ENCODE peak calls at places on chromosome X, in six cellular contexts. F, L, X, R, B and E are unnamed samples.

GRCh38 chrX:143664302-143664701 is 28.4 kb upstream of the SLITRK4 start:
- DNase-seq in F (peak), L (no peak), X (no peak), R (no peak), B (no peak), E (no peak)

GRCh38 chrX:17160971-17161370 is 214.0 kb upstream of the NHS start:
- DNase-seq in F (peak), L (no peak), X (no peak), R (no peak), B (no peak), E (no peak)

GRCh38 chrX:65679071-65679540 is 11.7 kb downstream of the MSN start:
- DNase-seq in F (peak), L (no peak), X (no peak), R (no peak), B (no peak), E (no peak)

GRCh38 chrX:16601885-16602284 is 48.1 kb upstream of the S100G start:
- DNase-seq in F (no peak), L (no peak), X (no peak), R (no peak), B (no peak), E (no peak)

GRCh38 chrX:55488559-55489314 is 911 bp downstream of the USP51 start:
- DNase-seq in F (peak), L (peak), X (peak), R (peak), B (peak), E (peak)

GRCh38 chrX:72498782-72499181 is 73.9 kb downstream of the HDAC8 start:
- DNase-seq in F (no peak), L (no peak), X (no peak), R (no peak), B (no peak), E (no peak)

GRCh38 chrX:25021132-25021498 is 5.3 kb upstream of the ARX start:
- DNase-seq in F (no peak), L (no peak), X (no peak), R (no peak), B (no peak), E (no peak)

GRCh38 chrX:130110379-130111219 is at the start of gene ELF4:
- DNase-seq in F (peak), L (peak), X (peak), R (peak), B (no peak), E (peak)

GRCh38 chrX:15849555-15849954 is 5.1 kb downstream of the AP1S2 start:
- DNase-seq in F (no peak), L (no peak), X (no peak), R (no peak), B (no peak), E (no peak)

GRCh38 chrX:32137525-32137924 is 1065.7 kb upstream of the FTHL17 start:
- DNase-seq in F (no peak), L (no peak), X (no peak), R (no peak), B (peak), E (peak)

GRCh38 chrX:46754450-46755075 is 4.4 kb downstream of the SLC9A7 start:
- DNase-seq in F (no peak), L (no peak), X (no peak), R (no peak), B (no peak), E (no peak)
- H3K27ac ChIP-seq in F (no peak), L (no peak), X (no peak), R (no peak), B (no peak), E (no peak)

DNA sequence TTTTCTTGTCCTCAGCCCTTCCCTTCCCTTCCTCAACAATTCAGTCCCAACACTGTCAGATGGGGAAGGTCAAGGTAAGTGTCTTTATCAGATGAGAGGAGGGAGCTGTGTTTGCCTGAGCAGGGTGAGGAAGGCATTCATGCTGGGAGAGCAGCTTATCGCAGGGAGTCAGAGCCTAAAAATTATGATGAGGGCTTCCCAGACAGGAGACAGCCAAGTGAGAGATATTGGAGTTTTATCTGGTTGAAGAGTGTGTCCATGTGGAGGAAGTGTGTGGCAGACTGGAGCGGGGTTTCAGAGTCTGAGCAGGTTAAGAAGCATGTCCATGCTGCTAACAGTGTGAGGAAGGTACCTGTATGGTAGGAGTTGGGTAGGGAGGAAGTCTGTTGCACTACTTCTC is 18.4 kb downstream of the BEX4 start:
- DNase-seq in F (no peak), L (no peak), X (no peak), R (no peak), B (no peak), E (no peak)
- TF ChIP-seq EP300 in F (no peak), L (no peak), X (no peak), R (no peak), B (no peak), E (no peak)

GRCh38 chrX:39642071-39642470 is 455.7 kb downstream of the BCOR start:
- DNase-seq in F (no peak), L (no peak), X (no peak), R (no peak), B (no peak), E (peak)
- H3K27ac ChIP-seq in F (no peak), L (no peak), X (no peak), R (no peak), B (no peak), E (no peak)

GRCh38 chrX:48933757-48934156 is 14.9 kb upstream of the PIM2 start:
- DNase-seq in F (no peak), L (no peak), X (no peak), R (no peak), B (no peak), E (no peak)
- TF ChIP-seq EP300 in F (no peak), L (no peak), X (no peak), R (no peak), B (no peak), E (no peak)

GRCh38 chrX:57951666-57952319 is 41.5 kb upstream of the ZXDA start:
- DNase-seq in F (no peak), L (peak), X (no peak), R (peak), B (no peak), E (peak)
- H3K27ac ChIP-seq in F (no peak), L (peak), X (no peak), R (peak), B (no peak), E (no peak)

DNA sequence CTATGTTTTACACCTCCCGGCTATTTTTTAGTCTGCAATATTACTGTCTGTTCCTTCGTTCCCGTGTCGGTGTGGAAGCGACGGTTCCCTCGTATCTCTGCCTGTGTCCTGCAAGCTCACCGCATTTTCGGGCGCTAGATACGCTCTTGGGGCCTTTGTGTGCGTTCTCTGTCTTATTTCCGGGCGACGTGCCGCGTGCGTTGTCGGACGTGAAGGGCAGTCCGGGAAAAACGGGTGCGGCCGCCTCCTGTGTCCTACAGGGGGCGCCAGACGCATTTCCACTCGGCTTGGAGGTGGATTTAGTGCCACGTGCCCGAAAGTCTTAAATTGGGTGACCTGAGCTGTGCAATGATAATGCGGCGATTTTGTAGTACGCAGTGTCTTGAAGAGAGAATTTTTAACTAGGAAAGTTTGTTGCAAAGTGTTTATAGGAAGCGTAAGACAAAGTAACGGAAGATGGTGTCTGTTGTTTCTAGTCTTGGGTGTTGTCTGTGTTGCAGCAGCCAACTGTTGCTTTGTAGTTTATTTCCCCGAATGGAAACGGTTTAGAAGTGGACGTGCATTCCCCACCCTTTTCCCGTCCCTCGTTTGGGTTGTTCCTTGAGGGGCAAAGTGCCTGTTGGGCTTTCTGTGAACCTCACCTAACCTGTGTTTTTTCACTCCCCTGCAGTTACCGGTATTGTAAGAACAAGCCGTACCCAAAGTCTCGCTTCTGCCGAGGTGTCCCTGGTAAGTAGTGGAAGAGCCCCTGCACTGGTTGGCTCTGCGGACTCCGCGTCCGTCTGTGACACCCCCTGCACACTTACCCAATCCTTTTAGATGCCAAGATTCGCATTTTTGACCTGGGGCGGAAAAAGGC is 720 bp downstream of the RPL10 start:
- DNase-seq in F (peak), L (peak), X (peak), R (peak), B (peak), E (peak)
- TF ChIP-seq EP300 in F (no peak), L (no peak), X (no peak), R (no peak), B (no peak), E (no peak)

GRCh38 chrX:104742345-104742744 is 176.3 kb downstream of the IL1RAPL2 start:
- DNase-seq in F (peak), L (no peak), X (no peak), R (no peak), B (no peak), E (no peak)
- H3K27ac ChIP-seq in F (no peak), L (no peak), X (no peak), R (no peak), B (no peak), E (no peak)

GRCh38 chrX:135973548-135974278 is at the start of gene MMGT1:
- DNase-seq in F (peak), L (peak), X (peak), R (peak), B (peak), E (peak)
- TF ChIP-seq EP300 in F (no peak), L (no peak), X (no peak), R (no peak), B (peak), E (peak)

GRCh38 chrX:18828832-18829404 is 121.5 kb downstream of the PPEF1 start:
- DNase-seq in F (peak), L (no peak), X (no peak), R (no peak), B (no peak), E (no peak)

DNA sequence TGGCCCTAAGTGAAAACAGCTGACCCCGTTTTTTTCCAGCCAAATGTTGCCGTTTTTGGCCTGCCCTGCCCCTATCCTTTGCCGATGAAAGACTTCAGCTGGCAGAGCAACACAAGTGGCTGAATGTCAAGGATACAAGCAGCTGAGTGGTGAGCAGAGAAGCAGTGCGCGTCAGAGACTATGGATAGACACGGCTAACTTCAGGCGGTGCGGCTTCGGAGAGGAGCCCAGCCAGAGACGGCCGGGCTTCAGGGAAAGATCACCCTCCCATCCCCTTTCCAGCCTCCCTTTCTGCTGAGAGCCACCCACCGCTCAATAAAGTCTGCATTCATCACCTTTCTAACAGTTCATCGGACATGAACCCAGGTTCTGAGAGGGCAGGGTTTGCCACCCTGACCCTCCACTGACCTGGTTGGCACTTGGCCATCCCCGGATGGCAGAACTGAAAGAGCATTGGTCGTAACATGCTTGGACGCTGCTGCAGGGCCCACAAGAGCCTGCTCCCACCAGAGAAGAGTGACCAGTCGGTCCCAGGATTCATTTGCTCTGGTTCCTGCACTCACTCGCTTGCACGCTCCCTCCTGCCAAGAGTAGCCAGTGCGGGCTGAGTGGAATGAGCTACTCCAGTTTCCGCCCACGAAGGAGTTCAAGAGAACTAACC is 125.8 kb downstream of the PPEF1 start:
- DNase-seq in F (no peak), L (no peak), X (no peak), R (peak), B (peak), E (peak)
- H3K27ac ChIP-seq in F (no peak), L (no peak), X (no peak), R (peak), B (no peak), E (peak)